ENCODE peak calls at places on chromosomes 4 and X, in seven cellular contexts. R is aorta, A is suprapubic skin, Q is esophagus squamous epithelium, U is PC-9, K is pancreas, X is colonic mucosa. T is an unnamed sample. For H3K4me1 and H3K9me3, the result is how much of the 10 kb centered on the place peaks cover.

GRCh38 chrX:66638591-66639500 is at the start of gene EDA2R:
- DNase-seq in Q (no peak), X (peak), U (no peak), A (no peak), K (peak), R (peak), T (no peak)

GRCh38 chr4:104493071-104493831 is 1.4 kb downstream of the CXXC4 start:
- DNase-seq in R (no peak), X (no peak), K (no peak), A (no peak), U (no peak), Q (no peak), T (no peak)

GRCh38 chrX:39396358-39396995 is 595.2 kb downstream of the MID1IP1 start:
- DNase-seq in A (no peak), X (no peak), R (no peak), U (no peak), K (no peak), Q (no peak), T (no peak)

GRCh38 chrX:79081895-79082512 is 62.5 kb upstream of the GPR174 start:
- DNase-seq in X (peak), A (no peak), R (no peak), U (no peak), K (no peak), Q (no peak), T (no peak)

GRCh38 chr4:182085051-182085480 is 158.1 kb upstream of the TENM3 start:
- DNase-seq in X (no peak), U (no peak), A (no peak), Q (no peak), R (no peak), K (no peak), T (no peak)

GRCh38 chr4:160877087-160877790 is 1286.6 kb downstream of the FSTL5 start:
- DNase-seq in K (no peak), X (no peak), R (no peak), Q (no peak), A (no peak), U (no peak), T (no peak)

GRCh38 chr4:26503844-26504243 is 13.6 kb upstream of the CCKAR start:
- DNase-seq in X (no peak), K (no peak), Q (no peak), U (no peak), A (no peak), R (no peak), T (no peak)

GRCh38 chrX:1455948-1456280 is 3.2 kb upstream of the ASMTL start:
- DNase-seq in A (no peak), R (no peak), Q (no peak), K (no peak), X (no peak), U (no peak), T (no peak)

GRCh38 chrX:10856797-10857196 is 236.4 kb upstream of the MID1 start:
- DNase-seq in A (no peak), X (no peak), U (no peak), K (no peak), Q (no peak), R (no peak), T (no peak)

GRCh38 chr4:122341906-122342305 is 36.9 kb upstream of the ADAD1 start:
- DNase-seq in U (no peak), R (no peak), K (no peak), A (no peak), Q (no peak), X (no peak), T (no peak)

GRCh38 chrX:52574416-52575275 is 57.8 kb upstream of the XAGE1B start:
- DNase-seq in K (peak), R (no peak), A (no peak), U (peak), X (peak), Q (no peak), T (no peak)

GRCh38 chr4:130985371-130985770 is 1889.4 kb downstream of the C4orf33 start:
- DNase-seq in X (no peak), R (no peak), A (no peak), Q (no peak), K (no peak), U (no peak), T (no peak)

GRCh38 chrX:100895365-100896075 is 21.4 kb upstream of the NOX1 start:
- DNase-seq in R (no peak), K (no peak), Q (no peak), U (peak), X (no peak), A (no peak), T (no peak)

DNA sequence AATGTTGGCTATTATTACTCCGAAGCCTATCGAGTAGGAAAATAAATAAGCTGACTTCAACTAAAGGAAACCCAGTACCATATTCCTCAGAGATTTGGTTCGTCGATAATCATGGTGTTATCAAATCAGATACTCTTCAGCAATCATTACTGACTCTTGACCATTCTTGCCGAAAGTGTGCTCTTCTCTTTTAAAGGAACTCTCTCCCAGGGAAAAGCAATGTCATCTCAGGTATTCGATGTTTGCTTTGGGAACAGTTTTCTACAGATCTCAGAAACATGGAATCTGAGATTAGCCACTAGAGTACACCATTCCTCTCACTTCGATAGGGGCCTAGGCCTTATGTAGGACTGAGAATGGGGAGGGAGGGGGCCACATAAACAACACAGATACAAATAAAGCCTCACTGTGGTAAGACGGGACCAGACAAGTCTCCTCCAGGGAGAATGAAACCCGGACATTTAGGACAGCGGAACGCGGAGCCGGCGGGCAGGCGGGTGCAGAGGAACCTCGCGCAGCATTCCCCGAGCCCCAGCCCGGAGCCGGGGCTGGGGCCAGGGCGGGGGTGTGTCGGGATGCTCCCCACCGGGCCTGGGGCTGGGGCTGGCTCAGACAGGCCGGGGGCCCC is 586 bp downstream of the DNAJB14 start:
- DNase-seq in Q (no peak), A (no peak), K (no peak), X (peak), U (peak), R (no peak), T (no peak)
- H3K4me1 ChIP-seq in Q (under half), A (under half), K (under half), X (under half), U (under half), R (under half), T (under half)

GRCh38 chrX:151816914-151817313 is 82.4 kb downstream of the CNGA2 start:
- DNase-seq in Q (no peak), U (no peak), X (no peak), A (no peak), K (no peak), R (no peak), T (no peak)

GRCh38 chrX:151818828-151819227 is 84.3 kb downstream of the CNGA2 start:
- DNase-seq in R (no peak), U (no peak), K (no peak), X (no peak), Q (no peak), A (no peak), T (no peak)

GRCh38 chrX:151814767-151815166 is 80.2 kb downstream of the CNGA2 start:
- DNase-seq in K (no peak), R (no peak), A (no peak), X (no peak), U (no peak), Q (no peak), T (no peak)

GRCh38 chrX:151821226-151821625 is 86.7 kb downstream of the CNGA2 start:
- DNase-seq in K (no peak), R (no peak), U (no peak), Q (no peak), A (no peak), X (no peak), T (no peak)

DNA sequence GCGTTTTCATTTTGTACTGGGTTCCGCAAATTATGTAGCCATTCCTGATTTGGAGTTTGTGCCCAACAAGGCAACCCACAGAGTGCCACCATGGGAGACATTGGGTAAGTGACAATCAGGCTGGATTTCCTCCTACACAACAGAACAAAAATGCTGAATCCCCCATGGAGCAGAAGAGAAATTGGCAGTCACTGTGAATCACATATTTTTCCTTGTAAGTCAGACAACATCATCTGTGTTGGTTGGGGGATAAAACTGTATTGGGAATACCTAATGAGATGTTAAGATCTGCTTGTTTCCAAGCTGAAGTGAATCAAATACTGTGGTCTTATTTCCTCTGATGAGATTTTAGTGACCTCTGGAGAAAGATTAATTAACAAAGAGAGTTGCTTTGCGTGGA is 80.9 kb downstream of the CNGA2 start:
- DNase-seq in X (no peak), K (no peak), U (no peak), R (no peak), A (no peak), Q (no peak), T (no peak)
- H3K9me3 ChIP-seq in X (under half), K (under half), U (under half), R (under half), A (under half), Q (under half), T (under half)

DNA sequence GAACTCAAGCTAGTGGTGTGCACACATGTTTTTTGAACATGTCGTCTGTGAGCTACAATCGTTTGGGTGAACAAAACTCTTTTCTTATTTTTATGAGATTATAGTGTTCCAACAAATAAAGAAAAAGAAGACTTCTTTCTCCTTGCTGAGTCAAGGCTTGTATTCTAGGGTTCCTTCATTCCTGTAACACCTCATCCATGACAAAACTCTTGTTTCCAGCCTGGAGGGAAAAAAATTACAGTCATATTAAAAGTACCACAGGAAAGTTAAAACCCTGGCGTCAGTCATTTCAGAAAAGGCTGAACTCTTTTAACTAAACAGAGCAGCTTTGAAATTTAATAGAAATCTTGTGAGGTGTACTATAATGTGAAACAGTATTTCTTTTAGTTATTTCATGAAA is 79.2 kb upstream of the BOD1L1 start:
- DNase-seq in K (no peak), U (no peak), A (no peak), X (no peak), R (no peak), Q (no peak), T (no peak)
- H3K27ac ChIP-seq in K (no peak), U (peak), A (peak), X (no peak), R (no peak), Q (peak), T (no peak)

DNA sequence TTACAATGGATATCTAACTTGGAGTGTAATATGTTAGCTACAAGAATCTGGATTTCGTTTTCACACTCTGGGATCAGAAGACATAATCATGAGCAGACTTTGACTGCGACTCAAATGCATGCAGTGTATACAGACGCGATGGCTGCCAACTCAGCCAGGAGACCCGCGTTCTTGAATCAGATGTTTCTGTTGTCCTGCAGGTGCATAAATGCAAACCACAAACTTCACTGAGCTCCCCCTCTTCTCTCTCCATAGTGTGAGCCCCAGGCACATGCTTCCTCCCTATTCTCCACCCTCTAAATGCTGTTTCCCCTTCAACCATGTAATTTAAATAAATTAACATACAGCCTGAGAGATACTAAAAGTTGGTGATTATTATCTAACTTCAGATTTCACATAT is 347.9 kb downstream of the DCHS2 start:
- DNase-seq in R (no peak), K (no peak), U (no peak), X (no peak), A (no peak), Q (no peak), T (no peak)
- H3K4me1 ChIP-seq in R (under half), K (under half), U (under half), X (under half), A (under half), Q (under half), T (under half)